ENCODE peak calls at places on chromosome 1, in four cellular contexts. One of them, this sample, is unnamed.

GRCh38 chr1:197619008-197619640 is 156.2 kb downstream of the DENND1B start:
- DNase-seq in posterior cingulate gyrus: no peak
- DNase-seq in GM12891: no peak
- DNase-seq in AML-193: peak
- DNase-seq in this sample: no peak

GRCh38 chr1:24708938-24709337 is 36.3 kb upstream of the CLIC4 start:
- DNase-seq in posterior cingulate gyrus: no peak
- DNase-seq in GM12891: no peak
- DNase-seq in AML-193: peak
- DNase-seq in this sample: no peak

GRCh38 chr1:150256549-150257341 is 829 bp upstream of the CA14 start:
- DNase-seq in posterior cingulate gyrus: peak
- DNase-seq in GM12891: no peak
- DNase-seq in AML-193: no peak
- DNase-seq in this sample: no peak

GRCh38 chr1:197994907-197995407 is 77.8 kb downstream of the LHX9 start:
- DNase-seq in posterior cingulate gyrus: no peak
- DNase-seq in GM12891: no peak
- DNase-seq in AML-193: no peak
- DNase-seq in this sample: no peak

GRCh38 chr1:243595527-243596206 is 254.4 kb downstream of the AKT3 start:
- DNase-seq in posterior cingulate gyrus: no peak
- DNase-seq in GM12891: no peak
- DNase-seq in AML-193: no peak
- DNase-seq in this sample: no peak

GRCh38 chr1:24142546-24143431 is at the start of gene IL22RA1:
- DNase-seq in posterior cingulate gyrus: no peak
- DNase-seq in GM12891: no peak
- DNase-seq in AML-193: no peak
- DNase-seq in this sample: no peak

GRCh38 chr1:169745015-169745861 is 11.4 kb upstream of the SELE start:
- DNase-seq in posterior cingulate gyrus: no peak
- DNase-seq in GM12891: no peak
- DNase-seq in AML-193: no peak
- DNase-seq in this sample: no peak

GRCh38 chr1:207748737-207749528 is 2.9 kb upstream of the CD46 start:
- DNase-seq in posterior cingulate gyrus: no peak
- DNase-seq in GM12891: no peak
- DNase-seq in AML-193: no peak
- DNase-seq in this sample: no peak

GRCh38 chr1:65890201-65890600 is 97.5 kb downstream of the PDE4B start:
- DNase-seq in posterior cingulate gyrus: no peak
- DNase-seq in GM12891: no peak
- DNase-seq in AML-193: no peak
- DNase-seq in this sample: no peak